ENCODE peak calls at places on chromosomes 12 and 14, in four cellular contexts. One of them, this sample, is unnamed.

GRCh38 chr12:114668151-114668891 is 15.7 kb downstream of the TBX3 start:
- DNase-seq in GM12878: no peak
- DNase-seq in H1: peak
- DNase-seq in HepG2: peak
- DNase-seq in this sample: no peak

GRCh38 chr12:71426648-71427047 is 12.9 kb upstream of the LGR5 start:
- DNase-seq in HepG2: no peak
- DNase-seq in H1: no peak
- DNase-seq in GM12878: no peak
- DNase-seq in this sample: no peak

GRCh38 chr14:95359974-95360826 is 40.5 kb upstream of the CLMN start:
- DNase-seq in GM12878: no peak
- DNase-seq in HepG2: no peak
- DNase-seq in H1: peak
- DNase-seq in this sample: no peak

GRCh38 chr12:72296389-72296788 is 24.2 kb downstream of the TRHDE start:
- DNase-seq in H1: no peak
- DNase-seq in GM12878: no peak
- DNase-seq in HepG2: no peak
- DNase-seq in this sample: no peak

GRCh38 chr12:113142173-113142885 is 6.8 kb upstream of the RASAL1 start:
- DNase-seq in HepG2: peak
- DNase-seq in H1: no peak
- DNase-seq in GM12878: no peak
- DNase-seq in this sample: no peak

GRCh38 chr12:115886666-115887065 is 390.8 kb downstream of the MED13L start:
- DNase-seq in HepG2: no peak
- DNase-seq in H1: no peak
- DNase-seq in GM12878: no peak
- DNase-seq in this sample: no peak

GRCh38 chr12:3251691-3252090 is 174.5 kb downstream of the TSPAN9 start:
- DNase-seq in GM12878: no peak
- DNase-seq in H1: no peak
- DNase-seq in HepG2: no peak
- DNase-seq in this sample: no peak

GRCh38 chr12:120234643-120235368 is 30.7 kb downstream of the PXN start:
- DNase-seq in GM12878: no peak
- DNase-seq in H1: no peak
- DNase-seq in HepG2: peak
- DNase-seq in this sample: no peak

GRCh38 chr12:50062733-50063452 is 5.5 kb downstream of the ASIC1 start:
- DNase-seq in HepG2: no peak
- DNase-seq in H1: no peak
- DNase-seq in GM12878: no peak
- DNase-seq in this sample: no peak

GRCh38 chr14:49876563-49877127 is 16.2 kb upstream of the ARF6 start:
- DNase-seq in GM12878: no peak
- DNase-seq in HepG2: no peak
- DNase-seq in H1: no peak
- DNase-seq in this sample: no peak

GRCh38 chr14:73786942-73787759 is 64.5 kb upstream of the PTGR2 start:
- DNase-seq in GM12878: no peak
- DNase-seq in HepG2: no peak
- DNase-seq in H1: peak
- DNase-seq in this sample: no peak

GRCh38 chr14:73784988-73785313 is 66.7 kb upstream of the PTGR2 start:
- DNase-seq in H1: no peak
- DNase-seq in HepG2: no peak
- DNase-seq in GM12878: no peak
- DNase-seq in this sample: no peak

GRCh38 chr14:73785336-73785833 is 66.2 kb upstream of the PTGR2 start:
- DNase-seq in H1: no peak
- DNase-seq in HepG2: peak
- DNase-seq in GM12878: no peak
- DNase-seq in this sample: no peak

GRCh38 chr14:73786632-73786941 is 65.0 kb upstream of the PTGR2 start:
- DNase-seq in HepG2: no peak
- DNase-seq in H1: no peak
- DNase-seq in GM12878: no peak
- DNase-seq in this sample: no peak

DNA sequence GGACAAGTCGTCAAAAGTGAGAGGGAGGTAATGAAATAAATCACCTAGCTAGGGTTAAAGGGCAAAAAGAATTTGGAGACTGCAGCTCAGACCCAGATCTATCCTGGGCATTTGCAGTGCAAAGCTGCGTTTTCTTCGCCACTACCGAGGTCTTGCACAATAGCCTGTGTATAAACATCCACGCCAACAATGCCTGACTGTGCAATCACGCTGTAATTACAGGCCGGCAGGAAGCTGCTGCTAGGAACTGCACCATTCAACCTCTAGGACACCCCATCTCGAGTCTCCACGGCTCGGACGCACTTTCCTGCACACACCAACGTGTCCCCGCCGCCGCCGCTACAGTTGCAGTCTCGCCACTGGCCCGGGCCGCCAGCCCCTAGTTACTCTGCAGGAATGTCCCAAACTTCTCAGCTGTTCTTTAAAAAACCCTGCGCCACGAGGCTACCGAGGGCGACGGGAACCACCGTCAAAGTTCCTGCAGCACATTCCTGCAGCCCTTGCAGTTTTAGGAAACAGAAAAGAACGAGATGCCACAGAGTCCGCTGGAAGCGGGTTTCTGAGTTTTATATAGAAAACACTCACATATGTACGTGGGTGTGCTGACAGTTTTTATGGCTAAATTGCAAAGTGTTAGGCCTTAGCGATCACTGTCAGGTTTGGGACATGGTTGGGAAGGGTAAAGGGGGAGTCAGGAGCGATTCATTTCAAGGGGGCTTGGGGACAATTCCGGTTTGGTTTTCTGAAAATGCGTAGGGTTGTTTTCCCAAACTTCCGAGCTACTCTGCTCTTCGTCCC is 65.6 kb upstream of the PTGR2 start:
- DNase-seq in H1: peak
- DNase-seq in GM12878: no peak
- DNase-seq in HepG2: peak
- DNase-seq in this sample: no peak
- H3K9ac ChIP-seq in H1: peak
- H3K9ac ChIP-seq in GM12878: peak
- H3K9ac ChIP-seq in HepG2: peak
- H3K9ac ChIP-seq in this sample: peak

GRCh38 chr12:5260086-5260485 is 171.8 kb upstream of the NTF3 start:
- DNase-seq in HepG2: no peak
- DNase-seq in H1: no peak
- DNase-seq in GM12878: no peak
- DNase-seq in this sample: no peak
- TF ChIP-seq ZNF274 in HepG2: no peak
- TF ChIP-seq ZNF274 in H1: no peak
- TF ChIP-seq ZNF274 in GM12878: no peak
- TF ChIP-seq ZNF274 in this sample: no peak

GRCh38 chr14:21874946-21875345 is 201.3 kb upstream of the OR4E1 start:
- DNase-seq in H1: no peak
- DNase-seq in GM12878: no peak
- DNase-seq in HepG2: no peak
- DNase-seq in this sample: no peak

GRCh38 chr14:21868442-21869046 is 194.9 kb upstream of the OR4E1 start:
- DNase-seq in HepG2: peak
- DNase-seq in GM12878: no peak
- DNase-seq in H1: peak
- DNase-seq in this sample: peak

GRCh38 chr14:21874167-21874566 is 200.5 kb upstream of the OR4E1 start:
- DNase-seq in GM12878: no peak
- DNase-seq in HepG2: no peak
- DNase-seq in H1: no peak
- DNase-seq in this sample: no peak
- TF ChIP-seq SUZ12 in GM12878: no peak
- TF ChIP-seq SUZ12 in HepG2: no peak
- TF ChIP-seq SUZ12 in H1: no peak
- TF ChIP-seq SUZ12 in this sample: no peak

DNA sequence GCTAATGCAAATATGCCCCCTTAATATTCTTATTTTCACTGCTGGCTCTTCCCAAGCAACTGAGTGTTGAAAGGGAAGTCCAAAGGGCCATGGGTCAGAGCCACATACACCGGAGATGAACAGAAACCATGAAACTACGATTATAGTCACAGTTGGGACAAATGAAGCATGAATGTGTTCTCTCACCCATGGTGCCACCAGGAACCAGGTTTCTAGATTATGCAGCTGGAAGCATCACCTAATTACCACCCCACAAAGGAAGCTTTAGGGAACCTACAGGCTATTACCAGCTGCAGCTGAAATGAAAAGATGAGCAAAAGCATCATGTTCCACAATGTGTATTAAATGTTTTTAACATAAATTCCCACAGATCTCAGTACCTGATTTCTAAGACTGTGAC is 15.4 kb downstream of the TMTC1 start:
- DNase-seq in GM12878: no peak
- DNase-seq in HepG2: no peak
- DNase-seq in H1: no peak
- DNase-seq in this sample: no peak
- H3K9ac ChIP-seq in GM12878: no peak
- H3K9ac ChIP-seq in HepG2: no peak
- H3K9ac ChIP-seq in H1: no peak
- H3K9ac ChIP-seq in this sample: no peak

GRCh38 chr14:60590907-60591510 is 58.3 kb downstream of the SIX1 start:
- DNase-seq in HepG2: no peak
- DNase-seq in GM12878: no peak
- DNase-seq in H1: no peak
- DNase-seq in this sample: no peak
- TF ChIP-seq ZNF274 in HepG2: no peak
- TF ChIP-seq ZNF274 in GM12878: no peak
- TF ChIP-seq ZNF274 in H1: no peak
- TF ChIP-seq ZNF274 in this sample: no peak

DNA sequence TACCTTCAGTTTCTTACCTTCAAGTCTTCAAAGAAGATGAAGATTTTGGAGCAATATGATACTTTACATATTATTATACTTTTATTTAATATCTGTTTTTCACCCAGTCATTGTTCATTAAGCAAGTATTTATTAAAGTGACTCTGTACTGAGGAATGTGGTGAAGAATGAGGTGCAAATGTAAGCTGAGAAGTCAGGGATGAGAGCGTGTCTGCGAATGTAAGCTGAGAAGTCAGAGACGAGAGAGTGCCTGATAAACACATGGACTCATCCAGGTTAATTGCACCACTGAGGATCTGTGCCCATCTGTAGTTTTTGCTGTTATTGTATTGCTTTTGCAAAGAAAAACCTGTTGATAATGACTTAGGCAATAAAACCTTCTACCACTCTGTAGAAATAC is 211.9 kb upstream of the FAR2 start:
- DNase-seq in GM12878: no peak
- DNase-seq in H1: no peak
- DNase-seq in HepG2: no peak
- DNase-seq in this sample: peak
- TF ChIP-seq SUZ12 in GM12878: no peak
- TF ChIP-seq SUZ12 in H1: no peak
- TF ChIP-seq SUZ12 in HepG2: no peak
- TF ChIP-seq SUZ12 in this sample: no peak

GRCh38 chr14:34650786-34651584 is 21.0 kb upstream of the SNX6 start:
- DNase-seq in HepG2: no peak
- DNase-seq in H1: no peak
- DNase-seq in GM12878: no peak
- DNase-seq in this sample: no peak
- H3K9ac ChIP-seq in HepG2: no peak
- H3K9ac ChIP-seq in H1: no peak
- H3K9ac ChIP-seq in GM12878: no peak
- H3K9ac ChIP-seq in this sample: no peak

DNA sequence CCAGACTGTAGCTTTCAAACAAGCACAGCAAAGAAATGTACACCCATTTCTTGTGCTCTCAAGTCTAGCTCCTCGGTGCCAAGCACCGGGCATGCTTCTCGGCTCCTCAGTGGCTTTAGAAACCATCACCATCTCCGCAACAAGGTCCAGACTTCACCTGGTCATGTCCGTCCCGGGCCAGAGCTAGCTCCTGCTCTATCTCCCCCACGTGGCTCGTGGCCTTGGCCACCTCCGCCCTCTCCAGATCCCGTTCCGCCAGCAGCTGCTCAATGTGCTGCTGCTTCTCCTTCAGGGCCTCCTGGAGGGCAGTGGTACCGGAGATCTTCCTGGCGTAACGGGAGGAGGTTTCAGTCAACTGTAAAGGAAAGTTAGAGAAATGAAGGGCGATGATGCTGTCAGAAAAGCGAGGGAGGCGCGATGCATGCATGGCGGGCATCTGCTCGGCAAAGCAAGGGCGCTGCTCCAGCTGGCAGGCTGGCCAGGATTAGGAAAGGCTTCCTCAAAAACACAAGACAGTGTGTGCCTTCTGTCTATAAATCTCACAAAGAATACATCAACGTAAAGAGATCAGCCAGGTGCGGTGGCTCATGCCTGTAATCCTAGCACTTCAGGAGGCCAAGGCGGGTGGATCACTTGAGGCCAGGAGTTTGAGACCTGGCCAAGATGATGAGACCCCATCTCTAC is 67.4 kb downstream of the CLIP1 start:
- DNase-seq in GM12878: no peak
- DNase-seq in H1: no peak
- DNase-seq in HepG2: no peak
- DNase-seq in this sample: no peak
- TF ChIP-seq ZNF274 in GM12878: no peak
- TF ChIP-seq ZNF274 in H1: no peak
- TF ChIP-seq ZNF274 in HepG2: no peak
- TF ChIP-seq ZNF274 in this sample: no peak

DNA sequence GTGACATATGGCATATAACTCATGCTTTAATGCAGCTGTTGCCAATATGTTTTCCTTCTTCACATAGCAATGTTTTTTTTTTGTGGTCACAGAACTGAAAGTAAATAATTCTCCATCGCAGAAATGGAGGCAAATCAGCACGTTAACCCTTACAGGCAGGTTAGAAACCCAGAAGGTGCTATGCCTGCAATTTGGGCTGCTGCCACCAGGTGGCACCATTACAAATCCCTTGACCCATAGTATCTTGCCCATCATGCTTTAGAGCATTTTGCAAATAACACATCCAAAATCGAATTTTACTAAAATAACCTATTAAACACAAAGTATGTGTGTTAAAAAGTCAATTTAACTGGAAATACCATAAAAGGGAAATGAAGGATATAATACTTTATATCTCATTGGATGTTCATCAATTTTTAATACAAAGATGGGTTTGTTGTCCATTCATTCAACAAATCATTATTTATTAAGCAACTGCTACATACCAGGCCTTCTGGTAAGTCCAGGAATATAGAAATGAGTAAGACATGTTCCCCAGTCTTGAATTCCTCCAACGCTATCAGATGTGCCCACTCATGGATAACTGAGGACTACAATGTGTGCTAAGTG is 340.1 kb downstream of the GLT1D1 start:
- DNase-seq in GM12878: no peak
- DNase-seq in HepG2: no peak
- DNase-seq in H1: peak
- DNase-seq in this sample: peak
- TF ChIP-seq SUZ12 in GM12878: no peak
- TF ChIP-seq SUZ12 in HepG2: no peak
- TF ChIP-seq SUZ12 in H1: no peak
- TF ChIP-seq SUZ12 in this sample: no peak

DNA sequence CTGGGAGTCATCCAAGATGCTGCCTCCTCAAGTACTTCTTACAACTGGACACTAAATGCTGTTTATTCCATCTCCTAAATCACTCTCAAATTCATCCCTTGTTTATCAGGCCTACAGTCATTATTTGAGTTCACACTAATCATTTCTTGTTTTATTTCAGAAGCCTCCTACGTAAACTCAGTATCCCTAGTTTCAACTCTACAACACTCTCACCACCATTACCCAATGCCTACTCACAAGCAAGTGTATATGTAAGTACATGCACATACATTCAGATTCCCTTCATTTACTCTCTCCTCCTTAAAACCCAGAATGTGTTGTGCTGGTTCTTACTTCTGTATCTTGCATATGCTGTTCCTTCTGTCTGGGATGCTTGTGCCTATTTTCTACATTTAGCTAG is 43.0 kb downstream of the DDHD1 start:
- DNase-seq in GM12878: no peak
- DNase-seq in H1: no peak
- DNase-seq in HepG2: no peak
- DNase-seq in this sample: no peak
- H3K9ac ChIP-seq in GM12878: no peak
- H3K9ac ChIP-seq in H1: no peak
- H3K9ac ChIP-seq in HepG2: no peak
- H3K9ac ChIP-seq in this sample: no peak